ENCODE peak calls at places on chromosomes 11 and 22, in four cellular contexts. One of them, this sample, is unnamed.

GRCh38 chr22:23274146-23274526 is 93.8 kb downstream of the BCR start:
- DNase-seq in DND-41: no peak
- DNase-seq in right lobe of liver: no peak
- DNase-seq in epithelial cell of esophagus: no peak
- DNase-seq in this sample: no peak

GRCh38 chr11:1195690-1196515 is 27.0 kb upstream of the MUC5B start:
- DNase-seq in DND-41: no peak
- DNase-seq in right lobe of liver: peak; percentile 19
- DNase-seq in epithelial cell of esophagus: no peak
- DNase-seq in this sample: no peak

GRCh38 chr11:76616676-76617552 is 53.6 kb downstream of the LRRC32 start:
- DNase-seq in DND-41: no peak
- DNase-seq in right lobe of liver: no peak
- DNase-seq in epithelial cell of esophagus: no peak
- DNase-seq in this sample: no peak

GRCh38 chr11:116294630-116295029 is 478.2 kb downstream of the BUD13 start:
- DNase-seq in DND-41: no peak
- DNase-seq in right lobe of liver: no peak
- DNase-seq in epithelial cell of esophagus: peak; percentile 25
- DNase-seq in this sample: no peak

GRCh38 chr11:103486609-103487008 is 377.4 kb downstream of the DYNC2H1 start:
- DNase-seq in DND-41: no peak
- DNase-seq in right lobe of liver: no peak
- DNase-seq in epithelial cell of esophagus: no peak
- DNase-seq in this sample: no peak

GRCh38 chr11:129881570-129882170 is 13.7 kb downstream of the NFRKB start:
- DNase-seq in DND-41: peak; percentile 58
- DNase-seq in right lobe of liver: peak; percentile 46
- DNase-seq in epithelial cell of esophagus: peak; percentile 60
- DNase-seq in this sample: no peak

GRCh38 chr22:20401376-20402020 is 7.5 kb downstream of the ZNF74 start:
- DNase-seq in DND-41: no peak
- DNase-seq in right lobe of liver: no peak
- DNase-seq in epithelial cell of esophagus: no peak
- DNase-seq in this sample: no peak

GRCh38 chr11:104650234-104650633 is 248.0 kb downstream of the CASP12 start:
- DNase-seq in DND-41: peak; percentile 61
- DNase-seq in right lobe of liver: no peak
- DNase-seq in epithelial cell of esophagus: no peak
- DNase-seq in this sample: no peak

GRCh38 chr11:47917643-47918369 is 62.6 kb upstream of the PTPRJ start:
- DNase-seq in DND-41: peak; percentile 73
- DNase-seq in right lobe of liver: peak; percentile 35
- DNase-seq in epithelial cell of esophagus: peak; percentile 40
- DNase-seq in this sample: no peak

GRCh38 chr11:19838994-19839768 is 126.5 kb downstream of the NAV2 start:
- DNase-seq in DND-41: no peak
- DNase-seq in right lobe of liver: no peak
- DNase-seq in epithelial cell of esophagus: no peak
- DNase-seq in this sample: no peak

GRCh38 chr11:74004694-74005615 is 3.9 kb downstream of the UCP3 start:
- DNase-seq in DND-41: peak; percentile 58
- DNase-seq in right lobe of liver: no peak
- DNase-seq in epithelial cell of esophagus: no peak
- DNase-seq in this sample: no peak

GRCh38 chr11:95242202-95242989 is 11.4 kb upstream of the SESN3 start:
- DNase-seq in DND-41: no peak
- DNase-seq in right lobe of liver: no peak
- DNase-seq in epithelial cell of esophagus: no peak
- DNase-seq in this sample: no peak

GRCh38 chr11:47442514-47442913 is 6.4 kb downstream of the RAPSN start:
- DNase-seq in DND-41: no peak
- DNase-seq in right lobe of liver: no peak
- DNase-seq in epithelial cell of esophagus: no peak
- DNase-seq in this sample: no peak

GRCh38 chr11:76768091-76769047 is 14.8 kb upstream of the TSKU start:
- DNase-seq in DND-41: peak; percentile 50
- DNase-seq in right lobe of liver: peak; percentile 59
- DNase-seq in epithelial cell of esophagus: peak; percentile 57
- DNase-seq in this sample: no peak

GRCh38 chr11:1196516-1197391 is 26.1 kb upstream of the MUC5B start:
- DNase-seq in DND-41: no peak
- DNase-seq in right lobe of liver: peak; percentile 14
- DNase-seq in epithelial cell of esophagus: no peak
- DNase-seq in this sample: no peak

GRCh38 chr22:29479417-29480261 is at the start of gene NEFH:
- DNase-seq in DND-41: no peak
- DNase-seq in right lobe of liver: no peak
- DNase-seq in epithelial cell of esophagus: no peak
- DNase-seq in this sample: peak; percentile 52

GRCh38 chr11:58629857-58630256 is 7.4 kb downstream of the CNTF start:
- DNase-seq in DND-41: peak; percentile 19
- DNase-seq in right lobe of liver: no peak
- DNase-seq in epithelial cell of esophagus: peak; percentile 58
- DNase-seq in this sample: no peak

GRCh38 chr11:117771197-117771596 is 25.8 kb downstream of the DSCAML1 start:
- DNase-seq in DND-41: no peak
- DNase-seq in right lobe of liver: no peak
- DNase-seq in epithelial cell of esophagus: no peak
- DNase-seq in this sample: no peak

GRCh38 chr11:66002648-66003225 is 434 bp downstream of the BANF1 start:
- DNase-seq in DND-41: no peak
- DNase-seq in right lobe of liver: peak; percentile 75
- DNase-seq in epithelial cell of esophagus: peak; percentile 39
- DNase-seq in this sample: no peak

GRCh38 chr11:13596601-13597000 is 71.9 kb upstream of the FAR1 start:
- DNase-seq in DND-41: no peak
- DNase-seq in right lobe of liver: no peak
- DNase-seq in epithelial cell of esophagus: no peak
- DNase-seq in this sample: no peak

GRCh38 chr22:37331811-37332536 is 49.7 kb downstream of the CYTH4 start:
- DNase-seq in DND-41: no peak
- DNase-seq in right lobe of liver: no peak
- DNase-seq in epithelial cell of esophagus: no peak
- DNase-seq in this sample: no peak

GRCh38 chr11:57482782-57483569 is 22.6 kb downstream of the RTN4RL2 start:
- DNase-seq in DND-41: peak; percentile 76
- DNase-seq in right lobe of liver: no peak
- DNase-seq in epithelial cell of esophagus: peak; percentile 36
- DNase-seq in this sample: peak; percentile 91

GRCh38 chr11:1048375-1049070 is 12.0 kb upstream of the MUC6 start:
- DNase-seq in DND-41: no peak
- DNase-seq in right lobe of liver: no peak
- DNase-seq in epithelial cell of esophagus: no peak
- DNase-seq in this sample: no peak

GRCh38 chr11:84558085-84558905 is 1068.8 kb downstream of the DLG2 start:
- DNase-seq in DND-41: peak; percentile 25
- DNase-seq in right lobe of liver: peak; percentile 20
- DNase-seq in epithelial cell of esophagus: peak; percentile 63
- DNase-seq in this sample: no peak

GRCh38 chr11:68832476-68833176 is 9.1 kb downstream of the CPT1A start:
- DNase-seq in DND-41: no peak
- DNase-seq in right lobe of liver: no peak
- DNase-seq in epithelial cell of esophagus: no peak
- DNase-seq in this sample: no peak
- TF ChIP-seq CTCF in DND-41: no peak
- TF ChIP-seq CTCF in right lobe of liver: no peak
- TF ChIP-seq CTCF in epithelial cell of esophagus: no peak
- TF ChIP-seq CTCF in this sample: no peak

GRCh38 chr11:109957000-109957399 is 136.2 kb upstream of the ZC3H12C start:
- DNase-seq in DND-41: no peak
- DNase-seq in right lobe of liver: no peak
- DNase-seq in epithelial cell of esophagus: no peak
- DNase-seq in this sample: no peak
- TF ChIP-seq CTCF in DND-41: no peak
- TF ChIP-seq CTCF in right lobe of liver: no peak
- TF ChIP-seq CTCF in epithelial cell of esophagus: no peak
- TF ChIP-seq CTCF in this sample: no peak

GRCh38 chr11:131392528-131393255 is 22.3 kb downstream of the NTM start:
- DNase-seq in DND-41: peak; percentile 20
- DNase-seq in right lobe of liver: no peak
- DNase-seq in epithelial cell of esophagus: peak; percentile 4
- DNase-seq in this sample: no peak
- TF ChIP-seq CTCF in DND-41: peak; percentile 51
- TF ChIP-seq CTCF in right lobe of liver: no peak
- TF ChIP-seq CTCF in epithelial cell of esophagus: peak; percentile 28
- TF ChIP-seq CTCF in this sample: peak; percentile 29

GRCh38 chr11:9758676-9759518 is 95.0 kb downstream of the SWAP70 start:
- DNase-seq in DND-41: peak; percentile 39
- DNase-seq in right lobe of liver: peak; percentile 79
- DNase-seq in epithelial cell of esophagus: peak; percentile 75
- DNase-seq in this sample: peak; percentile 66
- TF ChIP-seq CTCF in DND-41: no peak
- TF ChIP-seq CTCF in right lobe of liver: no peak
- TF ChIP-seq CTCF in epithelial cell of esophagus: peak; percentile 25
- TF ChIP-seq CTCF in this sample: no peak

GRCh38 chr22:17638432-17639237 is at the start of gene BCL2L13:
- DNase-seq in DND-41: peak; percentile 90
- DNase-seq in right lobe of liver: peak; percentile 94
- DNase-seq in epithelial cell of esophagus: peak; percentile 90
- DNase-seq in this sample: peak; percentile 82
- TF ChIP-seq CTCF in DND-41: peak; percentile 4
- TF ChIP-seq CTCF in right lobe of liver: no peak
- TF ChIP-seq CTCF in epithelial cell of esophagus: no peak
- TF ChIP-seq CTCF in this sample: no peak

DNA sequence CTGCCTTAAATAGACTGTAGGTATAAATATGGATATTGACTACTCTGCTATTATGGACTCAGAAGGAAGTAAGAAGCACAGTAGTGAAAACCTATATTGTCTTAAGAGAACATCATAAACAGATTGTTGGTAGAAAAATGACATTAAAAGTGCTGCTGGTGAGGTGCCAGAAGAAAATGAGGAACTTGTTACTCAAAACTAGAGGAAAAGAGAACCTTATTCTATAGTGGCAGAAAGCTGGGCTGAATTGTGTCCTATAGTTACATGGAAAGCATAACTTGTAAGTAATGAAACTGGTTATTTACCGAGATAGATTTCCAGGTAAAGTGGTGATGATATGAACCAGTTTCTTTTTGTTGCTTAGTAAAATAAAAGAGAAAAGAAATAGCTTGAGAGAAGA is 109.7 kb upstream of the CTSC start:
- DNase-seq in DND-41: no peak
- DNase-seq in right lobe of liver: no peak
- DNase-seq in epithelial cell of esophagus: no peak
- DNase-seq in this sample: no peak
- TF ChIP-seq CTCF in DND-41: no peak
- TF ChIP-seq CTCF in right lobe of liver: no peak
- TF ChIP-seq CTCF in epithelial cell of esophagus: no peak
- TF ChIP-seq CTCF in this sample: no peak

GRCh38 chr11:119194811-119195210 is 9.5 kb downstream of the NHERF4 start:
- DNase-seq in DND-41: no peak
- DNase-seq in right lobe of liver: no peak
- DNase-seq in epithelial cell of esophagus: no peak
- DNase-seq in this sample: peak; percentile 7

GRCh38 chr11:119195680-119196079 is 10.4 kb downstream of the NHERF4 start:
- DNase-seq in DND-41: no peak
- DNase-seq in right lobe of liver: no peak
- DNase-seq in epithelial cell of esophagus: peak; percentile 57
- DNase-seq in this sample: no peak

GRCh38 chr11:119192111-119192510 is 6.8 kb downstream of the NHERF4 start:
- DNase-seq in DND-41: no peak
- DNase-seq in right lobe of liver: no peak
- DNase-seq in epithelial cell of esophagus: peak; percentile 70
- DNase-seq in this sample: peak; percentile 9

GRCh38 chr11:119193001-119193400 is 7.7 kb downstream of the NHERF4 start:
- DNase-seq in DND-41: no peak
- DNase-seq in right lobe of liver: no peak
- DNase-seq in epithelial cell of esophagus: no peak
- DNase-seq in this sample: peak; percentile 13

GRCh38 chr11:119193626-119194025 is 8.4 kb downstream of the NHERF4 start:
- DNase-seq in DND-41: no peak
- DNase-seq in right lobe of liver: no peak
- DNase-seq in epithelial cell of esophagus: no peak
- DNase-seq in this sample: peak; percentile 12
- TF ChIP-seq CTCF in DND-41: no peak
- TF ChIP-seq CTCF in right lobe of liver: no peak
- TF ChIP-seq CTCF in epithelial cell of esophagus: no peak
- TF ChIP-seq CTCF in this sample: no peak

DNA sequence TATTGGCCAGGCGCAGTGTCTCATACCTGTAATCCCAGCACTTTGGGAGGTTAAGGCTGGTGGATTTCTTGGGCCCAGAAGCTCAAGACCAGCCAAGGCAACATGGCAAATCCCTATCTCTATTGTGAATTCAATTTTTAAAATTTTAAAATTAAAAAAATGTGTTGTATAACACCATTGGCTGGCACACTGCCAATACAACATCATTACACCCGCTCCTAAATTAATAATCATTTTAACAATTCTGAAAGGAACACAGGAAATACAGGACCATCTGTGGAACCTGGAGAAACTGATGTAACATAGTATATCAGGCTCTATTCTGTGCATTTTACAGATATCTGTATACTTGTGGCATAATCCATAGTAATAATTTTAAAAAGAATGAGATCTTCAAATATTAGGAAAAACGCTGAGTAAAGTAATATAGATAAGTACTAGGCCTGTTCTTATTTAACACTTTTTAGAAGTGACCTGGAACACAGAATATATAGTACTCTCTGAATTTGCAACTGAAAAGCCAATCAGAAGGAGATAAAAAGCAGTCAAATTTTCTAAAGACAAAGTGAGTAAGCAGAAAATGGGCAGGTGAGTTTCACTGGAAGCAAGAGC is 124.3 kb downstream of the APOL5 start:
- DNase-seq in DND-41: no peak
- DNase-seq in right lobe of liver: no peak
- DNase-seq in epithelial cell of esophagus: no peak
- DNase-seq in this sample: no peak
- TF ChIP-seq CTCF in DND-41: no peak
- TF ChIP-seq CTCF in right lobe of liver: no peak
- TF ChIP-seq CTCF in epithelial cell of esophagus: no peak
- TF ChIP-seq CTCF in this sample: no peak

DNA sequence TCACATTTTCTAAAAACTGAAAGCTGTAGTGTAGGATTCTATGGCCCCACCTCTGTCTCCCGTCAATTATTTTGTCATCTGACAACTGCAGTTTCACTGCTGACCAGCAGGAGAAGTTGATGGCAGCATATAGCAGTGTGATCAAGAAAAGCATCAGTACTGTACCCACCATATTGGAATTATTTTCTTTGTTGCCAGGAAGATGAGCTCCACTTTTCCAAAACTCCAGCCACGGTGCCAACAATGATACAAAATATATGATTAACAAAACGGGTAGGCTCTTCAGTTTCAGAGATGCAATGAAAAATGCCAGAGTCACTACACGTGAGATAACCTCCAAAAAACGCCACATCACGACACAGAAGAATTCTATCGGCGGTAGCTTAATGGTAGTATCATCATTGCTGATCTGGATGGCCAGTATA is 41.3 kb downstream of the XKR3 start:
- DNase-seq in DND-41: peak; percentile 23
- DNase-seq in right lobe of liver: no peak
- DNase-seq in epithelial cell of esophagus: no peak
- DNase-seq in this sample: no peak
- TF ChIP-seq CTCF in DND-41: peak; percentile 58
- TF ChIP-seq CTCF in right lobe of liver: peak; percentile 24
- TF ChIP-seq CTCF in epithelial cell of esophagus: peak; percentile 30
- TF ChIP-seq CTCF in this sample: peak; percentile 22